ENCODE peak calls at places on chromosomes 5 and 9, in ten cellular contexts. H is spleen; N is left ventricle myocardium inferior; E is HCT116; T is breast epithelium; S is Peyer's patch; K is endodermal cell; Y is naive thymus-derived CD4-positive, alpha-beta T cell; B is lung; Q is heart right ventricle. J is an unnamed sample.

GRCh38 chr9:99140685-99141314 is 35.9 kb downstream of the TGFBR1 start:
- DNase-seq in H (no peak), N (no peak), E (peak; percentile 21), T (no peak), S (peak; percentile 25), K (peak; percentile 80), Y (peak; percentile 67), B (no peak), Q (no peak), J (no peak)

GRCh38 chr9:104914458-104914857 is 13.5 kb downstream of the ABCA1 start:
- DNase-seq in H (no peak), N (no peak), E (no peak), T (no peak), S (no peak), K (peak; percentile 5), Y (no peak), B (no peak), Q (no peak), J (no peak)

GRCh38 chr5:154520861-154521453 is 42.9 kb upstream of the HAND1 start:
- DNase-seq in H (no peak), N (no peak), E (peak; percentile 63), T (no peak), S (no peak), K (peak; percentile 96), Y (no peak), B (peak; percentile 57), Q (no peak), J (no peak)

GRCh38 chr5:108432024-108432423 is 50.1 kb upstream of the FBXL17 start:
- DNase-seq in H (no peak), N (no peak), E (no peak), T (no peak), S (no peak), K (no peak), Y (no peak), B (no peak), Q (no peak), J (no peak)

GRCh38 chr5:180173198-180173544 is 35.8 kb downstream of the RASGEF1C start:
- DNase-seq in H (peak; percentile 51), N (no peak), E (no peak), T (peak; percentile 12), S (no peak), K (no peak), Y (no peak), B (no peak), Q (no peak), J (no peak)

GRCh38 chr5:98777295-98777694 is 3.8 kb downstream of the RGMB start:
- DNase-seq in H (no peak), N (no peak), E (no peak), T (no peak), S (no peak), K (no peak), Y (no peak), B (no peak), Q (no peak), J (no peak)

GRCh38 chr9:36882117-36882465 is 152.0 kb downstream of the PAX5 start:
- DNase-seq in H (peak; percentile 51), N (no peak), E (no peak), T (no peak), S (no peak), K (no peak), Y (no peak), B (no peak), Q (no peak), J (peak; percentile 63)

GRCh38 chr9:137475666-137476065 is 16.5 kb upstream of the NSMF start:
- DNase-seq in H (no peak), N (no peak), E (no peak), T (no peak), S (no peak), K (no peak), Y (no peak), B (no peak), Q (no peak), J (no peak)

GRCh38 chr9:90142580-90142979 is 500.0 kb downstream of the DIRAS2 start:
- DNase-seq in H (no peak), N (no peak), E (peak; percentile 21), T (no peak), S (peak; percentile 74), K (peak; percentile 78), Y (peak; percentile 58), B (peak; percentile 56), Q (no peak), J (no peak)

GRCh38 chr5:154858972-154859950 is 834 bp downstream of the CNOT8 start:
- DNase-seq in H (no peak), N (no peak), E (no peak), T (no peak), S (peak; percentile 17), K (peak; percentile 54), Y (peak; percentile 49), B (no peak), Q (no peak), J (no peak)

GRCh38 chr9:16202913-16203734 is 650.3 kb downstream of the CCDC171 start:
- DNase-seq in H (no peak), N (no peak), E (no peak), T (no peak), S (no peak), K (peak; percentile 64), Y (no peak), B (no peak), Q (no peak), J (no peak)

GRCh38 chr9:108603141-108603540 is 252.6 kb downstream of the ACTL7B start:
- DNase-seq in H (no peak), N (peak; percentile 27), E (no peak), T (peak; percentile 89), S (no peak), K (no peak), Y (no peak), B (no peak), Q (peak; percentile 34), J (no peak)

GRCh38 chr5:167961731-167962130 is 329.7 kb upstream of the WWC1 start:
- DNase-seq in H (no peak), N (no peak), E (no peak), T (no peak), S (no peak), K (no peak), Y (no peak), B (no peak), Q (no peak), J (no peak)

GRCh38 chr5:133376986-133377385 is 235.4 kb downstream of the FSTL4 start:
- DNase-seq in H (no peak), N (no peak), E (no peak), T (no peak), S (no peak), K (no peak), Y (no peak), B (no peak), Q (no peak), J (no peak)

GRCh38 chr5:34053571-34054271 is 10.7 kb upstream of the C1QTNF3 start:
- DNase-seq in H (no peak), N (no peak), E (no peak), T (no peak), S (no peak), K (no peak), Y (no peak), B (no peak), Q (no peak), J (no peak)
- H3K4me3 ChIP-seq in H (no peak overlapping the region), N (no peak overlapping the region), E (no peak overlapping the region), T (no peak overlapping the region), S (no peak overlapping the region), K (no peak overlapping the region), Y (no peak overlapping the region), B (no peak overlapping the region), Q (no peak overlapping the region), J (no peak overlapping the region)

DNA sequence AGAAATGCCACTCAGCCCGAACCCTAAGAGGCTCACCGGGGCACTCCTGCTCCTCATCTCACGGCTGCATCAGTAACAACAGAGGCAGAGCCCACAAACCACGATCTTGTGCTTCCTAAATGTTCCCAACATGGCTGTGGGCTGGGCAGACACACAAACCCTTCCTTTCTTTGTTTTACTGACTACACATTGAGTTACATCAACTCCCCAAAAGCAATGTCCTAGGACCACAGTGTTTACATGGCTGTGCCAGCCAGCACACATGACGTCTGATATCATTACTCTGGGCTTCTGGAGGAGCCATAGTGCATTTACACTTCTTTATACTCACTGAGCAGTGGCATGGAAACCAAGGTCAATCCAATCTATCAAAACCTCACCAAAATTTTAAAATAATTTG is 101.4 kb downstream of the LHFPL2 start:
- DNase-seq in H (no peak), N (no peak), E (no peak), T (no peak), S (no peak), K (no peak), Y (no peak), B (no peak), Q (no peak), J (no peak)
- H3K4me1 ChIP-seq in H (no peaks in the 10 kb centered on the region), N (peaks cover 64% of the 10 kb centered on the region), E (no peaks in the 10 kb centered on the region), T (no peaks in the 10 kb centered on the region), S (no peaks in the 10 kb centered on the region), K (peaks cover 2% of the 10 kb centered on the region), Y (no peaks in the 10 kb centered on the region), B (peaks cover 15% of the 10 kb centered on the region), Q (peaks cover 84% of the 10 kb centered on the region), J (no peaks in the 10 kb centered on the region)

DNA sequence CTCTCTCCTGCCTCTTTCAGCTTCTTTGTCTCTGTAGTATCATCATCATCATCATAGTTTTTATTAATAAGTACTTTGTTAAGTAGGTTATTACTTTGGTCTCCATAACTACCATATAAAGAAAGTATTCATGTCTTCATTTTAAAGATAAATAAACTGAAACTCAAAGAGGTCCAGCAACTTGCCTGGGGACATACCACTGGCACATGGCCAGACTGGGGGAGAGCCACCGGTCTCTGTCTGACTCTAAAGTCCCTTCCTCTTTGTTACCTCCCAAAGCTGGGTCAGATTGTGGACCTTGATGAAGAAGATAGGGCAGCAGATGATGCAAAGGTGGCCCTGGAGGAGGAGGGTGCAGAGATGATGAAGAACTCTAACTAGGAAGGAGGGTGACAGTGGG is 8.5 kb downstream of the CDX1 start:
- DNase-seq in H (no peak), N (no peak), E (no peak), T (no peak), S (no peak), K (no peak), Y (no peak), B (no peak), Q (no peak), J (no peak)
- H3K27ac ChIP-seq in H (no peak overlapping the region), N (no peak overlapping the region), E (no peak overlapping the region), T (no peak overlapping the region), S (peak overlapping the region; percentile 57), K (no peak overlapping the region), Y (no peak overlapping the region), B (no peak overlapping the region), Q (no peak overlapping the region), J (no peak overlapping the region)

GRCh38 chr5:11903614-11904269 is 504 bp downstream of the CTNND2 start:
- DNase-seq in H (peak; percentile 82), N (no peak), E (no peak), T (no peak), S (no peak), K (peak; percentile 85), Y (no peak), B (no peak), Q (peak; percentile 21), J (peak; percentile 41)

GRCh38 chr5:11903121-11903613 is 1.1 kb downstream of the CTNND2 start:
- DNase-seq in H (no peak), N (no peak), E (no peak), T (no peak), S (no peak), K (no peak), Y (no peak), B (no peak), Q (no peak), J (no peak)

GRCh38 chr5:11905209-11905608 is 963 bp upstream of the CTNND2 start:
- DNase-seq in H (no peak), N (no peak), E (no peak), T (no peak), S (no peak), K (no peak), Y (no peak), B (no peak), Q (no peak), J (no peak)

GRCh38 chr5:11902304-11902703 is 1.9 kb downstream of the CTNND2 start:
- DNase-seq in H (no peak), N (no peak), E (no peak), T (no peak), S (no peak), K (no peak), Y (no peak), B (no peak), Q (no peak), J (no peak)

GRCh38 chr5:11904270-11904906 is at the start of gene CTNND2:
- DNase-seq in H (peak; percentile 76), N (no peak), E (no peak), T (no peak), S (no peak), K (peak; percentile 94), Y (no peak), B (peak; percentile 37), Q (peak; percentile 18), J (no peak)
- H3K4me3 ChIP-seq in H (peak within 1 kb of the TSS; percentile 34), N (peak within 1 kb of the TSS; percentile 59), E (no peak within 1 kb of the TSS), T (peak within 1 kb of the TSS; percentile 70), S (peak within 1 kb of the TSS; percentile 40), K (peak within 1 kb of the TSS; percentile 89), Y (no peak within 1 kb of the TSS), B (no peak within 1 kb of the TSS), Q (peak within 1 kb of the TSS; percentile 62), J (peak within 1 kb of the TSS; percentile 27)